ENCODE peak calls at places on chromosomes 11 and 22, in nine cellular contexts. Y is IMR-90; N is iPS DF 6.9; P is ovary; L is upper lobe of left lung; J is osteoblast; Q is CD4-positive, alpha-beta T cell; B is left ventricle myocardium inferior; S is body of pancreas. T is an unnamed sample.

GRCh38 chr11:47715082-47715669 is at the start of gene AGBL2:
- DNase-seq in Y (peak; percentile 50), N (peak; percentile 50), P (peak; percentile 81), L (peak; percentile 83), J (peak; percentile 90), Q (peak; percentile 83), B (peak; percentile 76), S (peak; percentile 73), T (peak; percentile 92)

GRCh38 chr11:93997741-93998140 is 23.4 kb upstream of the HEPHL1 start:
- DNase-seq in Y (no peak), N (no peak), P (no peak), L (no peak), J (no peak), Q (no peak), B (no peak), S (no peak), T (no peak)

GRCh38 chr22:30301995-30302809 is 12.9 kb upstream of the CASTOR1 start:
- DNase-seq in Y (peak; percentile 59), N (no peak), P (peak; percentile 80), L (peak; percentile 82), J (no peak), Q (no peak), B (peak; percentile 57), S (no peak), T (no peak)

GRCh38 chr11:111378773-111379499 is at the start of gene POU2AF1:
- DNase-seq in Y (peak; percentile 43), N (no peak), P (no peak), L (no peak), J (peak; percentile 79), Q (peak; percentile 65), B (peak; percentile 18), S (no peak), T (peak; percentile 47)

GRCh38 chr11:130118636-130119387 is 40.8 kb upstream of the ST14 start:
- DNase-seq in Y (no peak), N (no peak), P (no peak), L (no peak), J (no peak), Q (no peak), B (no peak), S (no peak), T (no peak)

GRCh38 chr11:75351541-75352416 is at the start of gene ARRB1:
- DNase-seq in Y (no peak), N (no peak), P (peak; percentile 83), L (peak; percentile 74), J (peak; percentile 95), Q (peak; percentile 50), B (peak; percentile 77), S (peak; percentile 69), T (peak; percentile 95)

GRCh38 chr11:89405629-89406028 is 85.5 kb downstream of the NOX4 start:
- DNase-seq in Y (no peak), N (no peak), P (no peak), L (no peak), J (no peak), Q (no peak), B (no peak), S (no peak), T (no peak)

GRCh38 chr22:17910561-17911311 is 113.6 kb downstream of the MICAL3 start:
- DNase-seq in Y (peak; percentile 91), N (no peak), P (peak; percentile 77), L (no peak), J (peak; percentile 94), Q (no peak), B (peak; percentile 78), S (peak; percentile 30), T (peak; percentile 72)

GRCh38 chr11:74453373-74453975 is 13.9 kb downstream of the KCNE3 start:
- DNase-seq in Y (peak; percentile 63), N (peak; percentile 73), P (peak; percentile 78), L (peak; percentile 76), J (peak; percentile 91), Q (peak; percentile 42), B (peak; percentile 57), S (peak; percentile 80), T (peak; percentile 78)

GRCh38 chr22:48319321-48320047 is 1508.2 kb downstream of the BRD1 start:
- DNase-seq in Y (no peak), N (no peak), P (peak; percentile 14), L (peak; percentile 13), J (peak; percentile 44), Q (no peak), B (no peak), S (no peak), T (peak; percentile 31)

GRCh38 chr22:45968751-45969413 is 8.1 kb downstream of the WNT7B start:
- DNase-seq in Y (peak; percentile 92), N (no peak), P (no peak), L (no peak), J (peak; percentile 99), Q (no peak), B (no peak), S (no peak), T (peak; percentile 66)

DNA sequence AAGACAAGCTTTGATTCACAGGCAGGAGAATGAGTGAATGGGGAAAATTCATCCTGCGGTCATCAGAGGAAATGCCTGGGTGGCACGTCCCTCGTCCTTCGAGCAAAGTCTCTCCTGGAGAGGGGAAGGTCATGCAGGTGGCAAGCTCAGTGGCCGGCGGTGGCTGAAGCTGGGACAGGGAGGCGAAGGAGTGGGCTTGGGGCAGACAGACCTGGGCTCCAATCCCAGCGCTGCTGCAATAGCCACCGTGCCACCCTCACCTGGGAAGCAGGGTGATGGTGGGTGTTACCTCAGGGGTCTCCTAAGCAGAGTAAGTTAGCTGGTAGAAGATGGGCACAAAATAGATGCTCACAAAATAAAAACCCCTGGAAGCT is 22.4 kb upstream of the CACNG2 start:
- DNase-seq in Y (no peak), N (no peak), P (no peak), L (no peak), J (no peak), Q (no peak), B (no peak), S (no peak), T (peak; percentile 28)
- H3K27me3 ChIP-seq in Y (peaks cover 41% of the 10 kb centered on the region), N (no peaks in the 10 kb centered on the region), P (no peaks in the 10 kb centered on the region), L (no peaks in the 10 kb centered on the region), J (peaks cover 28% of the 10 kb centered on the region), Q (peaks cover 22% of the 10 kb centered on the region), B (peaks cover 91% of the 10 kb centered on the region), S (no peaks in the 10 kb centered on the region), T (peaks cover 3% of the 10 kb centered on the region)

GRCh38 chr22:39916496-39916895 is 15.6 kb downstream of the GRAP2 start:
- DNase-seq in Y (no peak), N (no peak), P (no peak), L (no peak), J (no peak), Q (no peak), B (no peak), S (no peak), T (no peak)

GRCh38 chr22:39917091-39917703 is 16.3 kb downstream of the GRAP2 start:
- DNase-seq in Y (no peak), N (no peak), P (no peak), L (no peak), J (no peak), Q (no peak), B (no peak), S (no peak), T (no peak)

GRCh38 chr22:39914584-39914983 is 13.7 kb downstream of the GRAP2 start:
- DNase-seq in Y (no peak), N (no peak), P (no peak), L (no peak), J (no peak), Q (no peak), B (no peak), S (no peak), T (no peak)

GRCh38 chr22:39913886-39914285 is 13.0 kb downstream of the GRAP2 start:
- DNase-seq in Y (no peak), N (no peak), P (no peak), L (no peak), J (no peak), Q (no peak), B (no peak), S (no peak), T (no peak)

GRCh38 chr22:39915295-39915726 is 14.4 kb downstream of the GRAP2 start:
- DNase-seq in Y (no peak), N (no peak), P (no peak), L (no peak), J (no peak), Q (no peak), B (no peak), S (no peak), T (no peak)
- H3K27me3 ChIP-seq in Y (peaks cover 50% of the 10 kb centered on the region), N (no peaks in the 10 kb centered on the region), P (no peaks in the 10 kb centered on the region), L (no peaks in the 10 kb centered on the region), J (peaks cover 21% of the 10 kb centered on the region), Q (no peaks in the 10 kb centered on the region), B (peaks cover 90% of the 10 kb centered on the region), S (no peaks in the 10 kb centered on the region), T (no peaks in the 10 kb centered on the region)

DNA sequence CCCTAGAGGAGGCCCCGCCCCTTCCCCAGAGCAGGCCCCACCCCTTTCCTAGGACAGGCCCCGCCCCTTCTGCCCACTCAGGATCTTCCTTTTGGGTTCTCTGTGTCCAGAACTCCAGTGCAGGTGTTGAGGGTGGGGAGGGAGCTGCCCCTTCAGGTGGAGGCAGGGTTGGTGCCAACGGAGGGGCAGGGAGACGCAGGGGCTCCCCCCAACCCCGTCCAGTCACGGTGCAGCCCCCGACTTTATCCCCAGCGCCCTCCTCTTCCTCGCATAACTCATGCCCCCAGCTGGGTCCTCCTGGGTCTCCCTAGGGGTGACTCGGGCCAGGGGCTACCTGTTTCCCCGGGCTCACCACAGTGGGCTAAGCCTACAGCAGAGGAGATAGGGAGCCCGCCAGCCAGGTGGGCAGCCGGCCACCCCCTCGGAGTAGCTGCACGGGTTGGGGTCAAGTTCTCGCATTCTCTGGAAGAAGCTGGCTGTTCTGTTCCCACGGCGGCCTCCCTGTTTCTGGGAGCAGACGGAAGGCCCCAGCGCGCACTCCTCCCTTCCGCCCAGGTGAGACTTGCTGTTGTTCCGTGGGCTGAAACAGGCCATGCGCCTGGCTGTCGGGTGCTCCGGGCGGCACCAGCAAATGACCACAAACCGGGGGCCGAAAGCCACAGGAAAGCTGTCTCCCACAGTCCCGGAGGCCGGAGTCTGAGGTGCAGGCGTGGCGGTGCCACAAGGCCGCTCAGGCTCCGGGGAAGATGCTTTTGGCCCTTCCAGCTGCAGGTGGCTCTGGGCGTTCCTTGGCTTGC is 38.9 kb downstream of the MUC2 start:
- DNase-seq in Y (no peak), N (no peak), P (peak; percentile 14), L (no peak), J (peak; percentile 72), Q (no peak), B (peak; percentile 6), S (no peak), T (peak; percentile 80)
- H3K27me3 ChIP-seq in Y (peaks cover 10% of the 10 kb centered on the region), N (no peaks in the 10 kb centered on the region), P (no peaks in the 10 kb centered on the region), L (no peaks in the 10 kb centered on the region), J (peaks cover 3% of the 10 kb centered on the region), Q (no peaks in the 10 kb centered on the region), B (peaks cover 29% of the 10 kb centered on the region), S (no peaks in the 10 kb centered on the region), T (no peaks in the 10 kb centered on the region)

DNA sequence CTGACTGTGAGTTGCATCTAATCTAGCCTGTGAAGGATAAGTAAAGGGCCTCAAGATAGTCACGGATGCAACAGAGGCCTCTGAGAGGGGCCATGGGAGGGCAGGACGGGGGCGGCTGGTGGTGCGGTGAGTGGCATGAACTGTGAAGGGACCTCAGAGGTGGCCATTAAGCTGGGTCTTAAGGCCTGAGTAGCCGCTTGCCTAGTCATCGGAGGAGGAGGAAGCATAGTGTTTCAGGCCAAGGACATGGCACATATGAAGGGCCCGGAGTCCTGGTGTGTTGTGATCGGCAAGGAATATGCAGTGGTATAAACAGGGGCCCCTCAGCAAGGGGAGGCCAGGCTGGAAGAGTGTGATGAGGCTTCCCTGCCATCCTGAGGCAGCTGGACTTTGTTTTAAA is 51.8 kb downstream of the TRIOBP start:
- DNase-seq in Y (no peak), N (no peak), P (no peak), L (no peak), J (no peak), Q (no peak), B (no peak), S (no peak), T (no peak)
- H3K27me3 ChIP-seq in Y (no peaks in the 10 kb centered on the region), N (no peaks in the 10 kb centered on the region), P (no peaks in the 10 kb centered on the region), L (no peaks in the 10 kb centered on the region), J (no peaks in the 10 kb centered on the region), Q (no peaks in the 10 kb centered on the region), B (no peaks in the 10 kb centered on the region), S (no peaks in the 10 kb centered on the region), T (no peaks in the 10 kb centered on the region)